ENCODE peak calls at places on chromosome 4, in ten cellular contexts. T is activated T-helper 1 cell treated with Interleukin-2 at 50 U/mL for 16 hours; P is activated CD8-positive, alpha-beta T cell treated with anti-CD3 and anti-CD28 coated beads, Interleukin-2, amount 10 ng/mL, durations not matched to agents 7 days and 5 days; X is mesothelial cell of epicardium; D is amniotic stem cell; M is AG04450; U is NCI-H510A; H is fibroblast of pulmonary artery; C is left cardiac atrium; E is GM03348. W is an unnamed sample.

GRCh38 chr4:71241467-71242401 is 97.1 kb upstream of the SLC4A4 start:
- DNase-seq in T (no peak), P (no peak), X (no peak), D (no peak), M (no peak), U (peak), H (no peak), C (peak), E (no peak), W (no peak)

GRCh38 chr4:2241003-2241402 is 918 bp downstream of the HAUS3 start:
- DNase-seq in T (no peak), P (peak), X (no peak), D (no peak), M (no peak), U (no peak), H (no peak), C (no peak), E (no peak), W (no peak)

GRCh38 chr4:7041851-7042696 is 1.1 kb upstream of the TADA2B start:
- DNase-seq in T (peak), P (peak), X (no peak), D (peak), M (no peak), U (peak), H (no peak), C (peak), E (peak), W (peak)

GRCh38 chr4:173448103-173448502 is 49.2 kb upstream of the SCRG1 start:
- DNase-seq in T (no peak), P (no peak), X (no peak), D (no peak), M (no peak), U (peak), H (peak), C (peak), E (peak), W (no peak)

GRCh38 chr4:534101-534575 is 35.1 kb downstream of the PIGG start:
- DNase-seq in T (no peak), P (no peak), X (no peak), D (no peak), M (no peak), U (no peak), H (no peak), C (no peak), E (no peak), W (no peak)

GRCh38 chr4:186104114-186104894 is at the start of gene FAM149A:
- DNase-seq in T (peak), P (peak), X (peak), D (no peak), M (no peak), U (peak), H (no peak), C (peak), E (peak), W (no peak)

GRCh38 chr4:132572210-132572609 is 576.9 kb upstream of the PCDH10 start:
- DNase-seq in T (no peak), P (no peak), X (no peak), D (peak), M (peak), U (no peak), H (peak), C (peak), E (no peak), W (no peak)

GRCh38 chr4:18980516-18981233 is 959.1 kb upstream of the LCORL start:
- DNase-seq in T (no peak), P (no peak), X (no peak), D (no peak), M (no peak), U (no peak), H (no peak), C (no peak), E (no peak), W (no peak)

GRCh38 chr4:48388504-48389154 is 47.3 kb downstream of the SLAIN2 start:
- DNase-seq in T (no peak), P (no peak), X (no peak), D (peak), M (peak), U (no peak), H (peak), C (no peak), E (peak), W (no peak)

GRCh38 chr4:72631296-72631695 is 62.3 kb upstream of the ADAMTS3 start:
- DNase-seq in T (no peak), P (no peak), X (no peak), D (peak), M (peak), U (no peak), H (peak), C (peak), E (peak), W (peak)

GRCh38 chr4:126957555-126958440 is 675.0 kb upstream of the INTU start:
- DNase-seq in T (no peak), P (no peak), X (no peak), D (no peak), M (no peak), U (no peak), H (peak), C (no peak), E (peak), W (no peak)

GRCh38 chr4:113684534-113685091 is 76.9 kb downstream of the CAMK2D start:
- DNase-seq in T (no peak), P (no peak), X (no peak), D (peak), M (no peak), U (peak), H (peak), C (peak), E (peak), W (no peak)

GRCh38 chr4:23305026-23305425 is 584.8 kb downstream of the PPARGC1A start:
- DNase-seq in T (no peak), P (no peak), X (no peak), D (no peak), M (no peak), U (no peak), H (peak), C (no peak), E (no peak), W (no peak)

GRCh38 chr4:21879187-21879586 is 69.4 kb downstream of the KCNIP4 start:
- DNase-seq in T (no peak), P (no peak), X (no peak), D (peak), M (no peak), U (no peak), H (peak), C (no peak), E (no peak), W (no peak)